ENCODE peak calls at places on chromosomes 5 and 9, in eight cellular contexts. Q is right cardiac atrium; X is CD4-positive, alpha-beta T cell; S is effector memory CD4-positive, alpha-beta T cell; E is cardiac muscle cell; A is ovary; I is A549; K is iPS DF 6.9. C is an unnamed sample.

GRCh38 chr5:85278193-85278592 is 893.5 kb upstream of the EDIL3 start:
- DNase-seq in A (no peak), Q (no peak), E (no peak), K (no peak), S (no peak), X (no peak), I (no peak), C (no peak)

GRCh38 chr9:87883990-87884389 is 1.3 kb downstream of the SPATA31E1 start:
- DNase-seq in Q (no peak), K (peak), I (peak), E (no peak), X (no peak), S (no peak), A (no peak), C (no peak)

GRCh38 chr9:131046581-131047202 is 37.7 kb downstream of the LAMC3 start:
- DNase-seq in X (peak), K (peak), A (peak), I (peak), Q (peak), E (peak), S (peak), C (peak)

GRCh38 chr5:135222171-135222681 is 176.8 kb downstream of the MACROH2A1 start:
- DNase-seq in I (no peak), E (no peak), Q (no peak), A (no peak), X (peak), K (no peak), S (no peak), C (no peak)

GRCh38 chr5:72790188-72790587 is 26.3 kb upstream of the TNPO1 start:
- DNase-seq in X (no peak), I (no peak), Q (no peak), E (no peak), S (no peak), A (no peak), K (no peak), C (no peak)

GRCh38 chr5:7405277-7405676 is 9.3 kb downstream of the ADCY2 start:
- DNase-seq in A (no peak), X (no peak), Q (no peak), K (no peak), S (no peak), I (no peak), E (no peak), C (no peak)

GRCh38 chr9:38277601-38278200 is 114.8 kb upstream of the ALDH1B1 start:
- DNase-seq in S (no peak), K (no peak), E (no peak), A (no peak), Q (no peak), I (peak), X (no peak), C (no peak)

GRCh38 chr5:10453564-10453963 is 11.9 kb downstream of the ROPN1L start:
- DNase-seq in E (no peak), K (no peak), A (no peak), I (peak), S (no peak), Q (no peak), X (no peak), C (no peak)

GRCh38 chr9:84785766-84786547 is 116.4 kb downstream of the NTRK2 start:
- DNase-seq in X (no peak), I (no peak), A (no peak), E (no peak), Q (no peak), S (no peak), K (no peak), C (no peak)

GRCh38 chr9:109519366-109519765 is 21.3 kb upstream of the PTPN3 start:
- DNase-seq in S (no peak), K (no peak), I (no peak), E (no peak), Q (no peak), A (no peak), X (no peak), C (no peak)

GRCh38 chr9:113853333-113853732 is 22.8 kb upstream of the ZNF618 start:
- DNase-seq in Q (no peak), A (no peak), E (peak), X (no peak), S (no peak), I (peak), K (peak), C (no peak)

GRCh38 chr5:175847503-175847902 is 23.9 kb upstream of the CPLX2 start:
- DNase-seq in A (no peak), K (no peak), S (no peak), Q (no peak), E (peak), I (peak), X (no peak), C (no peak)

GRCh38 chr5:58885265-58885664 is 302.4 kb downstream of the RAB3C start:
- DNase-seq in Q (no peak), X (no peak), E (no peak), I (no peak), A (no peak), K (no peak), S (no peak), C (no peak)

GRCh38 chr5:156051972-156052371 is 275.0 kb upstream of the SGCD start:
- DNase-seq in K (peak), E (no peak), A (no peak), S (no peak), X (no peak), I (peak), Q (no peak), C (no peak)

GRCh38 chr5:56323505-56323904 is 90.4 kb upstream of the ANKRD55 start:
- DNase-seq in X (no peak), A (no peak), Q (no peak), K (no peak), E (peak), S (no peak), I (peak), C (no peak)

DNA sequence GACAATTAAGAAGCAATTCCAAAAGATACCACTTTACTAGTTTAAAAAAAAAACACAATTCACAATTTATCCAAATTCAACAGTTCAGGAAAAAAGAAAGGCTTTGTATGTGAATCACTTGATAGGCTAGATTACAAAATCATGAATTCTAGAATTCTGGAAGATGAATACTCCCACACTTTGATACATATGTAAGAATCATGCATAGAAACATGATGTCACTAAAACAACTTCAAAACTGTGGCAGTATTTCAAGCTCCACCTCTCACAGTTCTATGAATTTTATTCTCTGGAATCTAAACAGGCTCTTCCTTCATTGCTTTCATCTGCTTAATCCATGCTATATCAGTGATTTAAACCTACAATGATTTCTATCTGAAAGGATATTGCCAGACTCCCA is 51.0 kb downstream of the GNAQ start:
- DNase-seq in I (no peak), S (no peak), K (no peak), A (no peak), X (no peak), E (no peak), Q (no peak), C (no peak)
- H3K27ac ChIP-seq in I (no peak), S (no peak), K (no peak), A (no peak), X (no peak), E (no peak), Q (no peak), C (no peak)

DNA sequence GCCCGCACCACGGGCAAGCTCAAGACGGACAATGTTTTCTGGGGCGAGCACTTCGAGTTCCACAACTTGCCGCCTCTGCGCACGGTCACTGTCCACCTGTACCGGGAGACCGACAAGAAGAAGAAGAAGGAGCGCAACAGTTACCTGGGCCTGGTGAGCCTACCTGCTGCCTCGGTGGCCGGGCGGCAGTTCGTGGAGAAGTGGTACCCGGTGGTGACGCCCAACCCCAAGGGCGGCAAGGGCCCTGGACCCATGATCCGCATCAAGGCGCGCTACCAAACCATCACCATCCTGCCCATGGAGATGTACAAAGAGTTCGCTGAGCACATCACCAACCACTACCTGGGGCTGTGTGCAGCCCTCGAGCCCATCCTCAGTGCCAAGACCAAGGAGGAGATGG is 108.6 kb downstream of the DAB2IP start:
- DNase-seq in K (no peak), X (no peak), Q (peak), E (no peak), A (no peak), I (no peak), S (no peak), C (no peak)
- H3K27ac ChIP-seq in K (no peak), X (no peak), Q (no peak), E (no peak), A (no peak), I (no peak), S (no peak), C (no peak)

GRCh38 chr5:179287071-179287470 is 58.2 kb downstream of the ADAMTS2 start:
- DNase-seq in A (no peak), X (no peak), Q (peak), K (no peak), E (no peak), I (no peak), S (no peak), C (no peak)
- H3K27ac ChIP-seq in A (no peak), X (no peak), Q (no peak), K (no peak), E (no peak), I (no peak), S (no peak), C (no peak)

DNA sequence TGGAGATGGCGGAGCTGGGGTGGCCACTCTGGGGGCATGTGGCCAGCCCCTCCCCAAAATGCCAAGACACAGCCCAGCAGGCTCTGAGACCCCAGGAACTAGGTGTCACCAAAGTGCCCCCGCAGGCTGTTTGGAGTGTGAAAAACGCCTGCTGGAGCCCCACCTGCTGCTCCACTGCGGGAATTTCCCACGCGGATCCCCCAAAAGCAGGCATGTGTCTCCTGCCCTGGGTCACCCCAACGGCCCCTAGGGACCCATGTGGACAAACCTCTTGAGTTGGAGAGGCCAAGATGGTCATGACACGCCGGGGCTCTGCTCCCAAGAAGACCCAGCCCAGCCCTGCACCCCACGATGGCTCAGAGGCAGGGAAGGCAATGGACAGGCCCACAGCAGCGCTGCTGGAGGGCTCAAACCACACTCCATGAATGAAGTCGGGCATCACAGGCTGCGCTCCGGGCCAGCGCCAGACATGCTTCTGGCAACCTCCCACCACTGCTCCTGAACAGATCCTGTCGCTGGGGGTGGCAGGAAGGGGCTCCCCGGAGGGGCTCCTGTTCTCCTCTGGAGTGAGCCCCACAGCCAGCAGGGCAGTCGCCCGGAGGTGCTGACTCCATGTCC is 15.3 kb downstream of the NOTCH1 start:
- DNase-seq in Q (no peak), S (no peak), X (no peak), A (no peak), E (no peak), K (no peak), I (no peak), C (peak)
- H3K27ac ChIP-seq in Q (peak), S (no peak), X (no peak), A (no peak), E (no peak), K (no peak), I (peak), C (no peak)

DNA sequence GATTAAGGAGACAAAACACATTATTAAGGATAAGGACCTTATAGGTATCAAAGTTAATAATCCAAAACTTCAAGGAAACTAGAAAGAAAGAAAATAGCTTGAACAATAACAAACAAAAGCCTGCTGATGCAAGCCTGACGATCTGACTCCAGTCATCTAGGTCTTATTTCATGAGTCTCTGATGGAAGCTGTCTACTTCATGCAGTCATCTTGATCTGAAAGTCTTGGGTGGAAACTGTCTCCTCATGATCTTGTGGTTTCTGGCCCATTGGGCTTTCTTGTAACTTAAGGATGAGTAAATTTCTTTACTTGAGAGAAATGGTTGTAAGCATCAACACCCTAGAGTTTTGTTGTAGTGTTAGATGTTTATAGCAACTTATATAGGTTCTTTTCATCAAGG is 20.6 kb upstream of the PSIP1 start:
- DNase-seq in I (no peak), A (no peak), X (no peak), E (no peak), K (no peak), Q (no peak), S (no peak), C (no peak)
- H3K27ac ChIP-seq in I (no peak), A (no peak), X (no peak), E (no peak), K (no peak), Q (no peak), S (no peak), C (no peak)

GRCh38 chr5:172640822-172641358 is at the start of gene NEURL1B:
- DNase-seq in X (peak), Q (peak), I (peak), K (no peak), E (peak), S (peak), A (peak), C (peak)

GRCh38 chr5:172641359-172642045 is 439 bp downstream of the NEURL1B start:
- DNase-seq in X (no peak), I (peak), Q (peak), E (peak), S (no peak), K (no peak), A (peak), C (peak)

GRCh38 chr5:172642511-172642910 is 1.4 kb downstream of the NEURL1B start:
- DNase-seq in E (no peak), K (no peak), S (no peak), A (no peak), I (no peak), X (no peak), Q (no peak), C (no peak)

GRCh38 chr5:172642926-172643325 is 1.9 kb downstream of the NEURL1B start:
- DNase-seq in X (no peak), I (no peak), Q (no peak), A (no peak), K (no peak), S (no peak), E (no peak), C (no peak)

DNA sequence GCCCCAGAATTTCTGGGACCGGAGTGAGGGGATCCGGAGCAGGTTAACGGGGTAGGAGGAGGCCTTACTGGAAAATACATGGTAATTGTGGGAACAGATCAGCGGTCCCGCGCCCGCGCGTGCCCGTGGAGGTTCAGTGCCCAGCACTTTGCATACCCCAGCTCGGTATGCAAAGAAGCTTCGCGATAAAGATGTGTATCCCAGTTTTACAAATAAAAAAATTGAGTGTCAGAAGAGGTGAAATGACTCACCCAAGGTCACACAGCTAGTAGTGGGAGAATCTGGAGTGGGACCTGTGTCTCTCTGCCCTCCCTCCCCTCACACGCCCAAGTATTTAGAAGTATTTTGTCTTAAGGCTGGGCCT is 965 bp downstream of the NEURL1B start:
- DNase-seq in K (no peak), I (no peak), Q (no peak), X (no peak), A (no peak), E (peak), S (no peak), C (no peak)
- H3K27ac ChIP-seq in K (no peak), I (peak), Q (peak), X (no peak), A (peak), E (no peak), S (no peak), C (peak)

GRCh38 chr5:113807384-113808053 is 294.0 kb downstream of the YTHDC2 start:
- DNase-seq in S (no peak), K (no peak), I (no peak), Q (no peak), E (peak), X (no peak), A (peak), C (no peak)

GRCh38 chr5:113804264-113804663 is 290.8 kb downstream of the YTHDC2 start:
- DNase-seq in A (no peak), S (no peak), I (no peak), E (no peak), X (no peak), K (no peak), Q (no peak), C (no peak)

GRCh38 chr5:113804943-113805342 is 291.4 kb downstream of the YTHDC2 start:
- DNase-seq in X (no peak), E (peak), A (no peak), S (no peak), Q (no peak), K (no peak), I (no peak), C (no peak)

GRCh38 chr5:113806823-113807222 is 293.3 kb downstream of the YTHDC2 start:
- DNase-seq in S (no peak), A (peak), E (peak), K (no peak), Q (peak), X (no peak), I (no peak), C (no peak)

GRCh38 chr5:113806250-113806649 is 292.8 kb downstream of the YTHDC2 start:
- DNase-seq in E (peak), X (no peak), A (no peak), S (no peak), Q (no peak), K (no peak), I (no peak), C (no peak)
- H3K27ac ChIP-seq in E (peak), X (no peak), A (peak), S (no peak), Q (no peak), K (no peak), I (no peak), C (no peak)

GRCh38 chr5:154860123-154860522 is 1.7 kb downstream of the CNOT8 start:
- DNase-seq in Q (peak), K (no peak), A (peak), I (no peak), S (no peak), E (no peak), X (no peak), C (no peak)

GRCh38 chr5:154861946-154862345 is 3.5 kb downstream of the CNOT8 start:
- DNase-seq in A (no peak), I (no peak), Q (no peak), K (no peak), S (no peak), X (no peak), E (no peak), C (no peak)

GRCh38 chr5:154858972-154859950 is 834 bp downstream of the CNOT8 start:
- DNase-seq in K (no peak), E (no peak), A (no peak), Q (no peak), I (peak), S (no peak), X (no peak), C (no peak)

GRCh38 chr5:154862766-154863165 is 4.3 kb downstream of the CNOT8 start:
- DNase-seq in Q (no peak), X (no peak), E (no peak), I (no peak), K (no peak), A (no peak), S (no peak), C (no peak)

GRCh38 chr5:154860765-154861164 is 2.3 kb downstream of the CNOT8 start:
- DNase-seq in S (no peak), Q (no peak), E (no peak), A (no peak), I (no peak), X (no peak), K (no peak), C (no peak)
- H3K27ac ChIP-seq in S (peak), Q (peak), E (no peak), A (no peak), I (no peak), X (peak), K (no peak), C (no peak)

C was measured in substantia nigra.